ENCODE peak calls at places on chromosome 14, in four cellular contexts. T is GM12878, X is SK-N-SH, H is HepG2. B is an unnamed sample.

GRCh38 chr14:100573009-100573756 is 14.0 kb downstream of the BEGAIN start:
- DNase-seq in T (no peak), X (peak), H (no peak), B (no peak)

GRCh38 chr14:37142835-37143499 is 29.4 kb downstream of the SLC25A21 start:
- DNase-seq in T (no peak), X (no peak), H (peak), B (peak)

GRCh38 chr14:75025082-75025481 is 22.4 kb downstream of the EIF2B2 start:
- DNase-seq in T (no peak), X (no peak), H (no peak), B (no peak)

GRCh38 chr14:97381309-97381708 is 584.1 kb downstream of the VRK1 start:
- DNase-seq in T (no peak), X (no peak), H (no peak), B (no peak)

GRCh38 chr14:83470466-83470865 is 1936.8 kb upstream of the SEL1L start:
- DNase-seq in T (no peak), X (no peak), H (no peak), B (no peak)

GRCh38 chr14:67446371-67447032 is 34.5 kb upstream of the PLEK2 start:
- DNase-seq in T (no peak), X (no peak), H (no peak), B (no peak)

GRCh38 chr14:33556382-33557121 is 394.3 kb downstream of the EGLN3 start:
- DNase-seq in T (no peak), X (no peak), H (no peak), B (no peak)

GRCh38 chr14:74952697-74953484 is 2.5 kb downstream of the PGF start:
- DNase-seq in T (no peak), X (no peak), H (no peak), B (no peak)

DNA sequence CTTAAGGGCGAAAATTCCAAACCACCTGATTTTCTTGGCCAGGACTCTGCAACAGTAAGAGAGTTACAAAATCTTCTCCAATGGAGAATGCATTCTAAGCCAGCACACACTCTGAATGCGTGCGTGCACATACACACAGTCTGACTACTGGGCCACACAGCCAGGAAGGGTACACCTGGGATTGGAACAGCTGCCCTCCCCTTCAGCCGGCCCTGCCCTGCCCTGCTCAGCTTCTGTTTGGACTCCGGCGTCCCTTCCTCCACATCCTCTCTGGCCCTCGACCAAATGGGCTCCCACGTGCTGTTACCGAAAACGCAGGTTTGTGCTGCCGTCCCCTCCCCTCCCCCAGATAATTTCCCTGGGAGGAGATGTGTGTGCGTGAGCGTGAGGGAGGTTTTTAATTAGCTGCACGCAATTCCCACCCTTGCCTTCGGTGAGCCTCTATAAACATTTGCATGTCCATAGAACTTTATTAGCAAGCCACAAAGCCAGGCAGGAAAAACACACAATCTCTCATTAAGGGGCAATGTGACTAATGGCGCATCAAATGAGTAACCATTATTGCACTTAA is 43.0 kb downstream of the CCNK start:
- DNase-seq in T (no peak), X (no peak), H (no peak), B (no peak)
- TF ChIP-seq JUND in T (no peak), X (no peak), H (no peak), B (no peak)

DNA sequence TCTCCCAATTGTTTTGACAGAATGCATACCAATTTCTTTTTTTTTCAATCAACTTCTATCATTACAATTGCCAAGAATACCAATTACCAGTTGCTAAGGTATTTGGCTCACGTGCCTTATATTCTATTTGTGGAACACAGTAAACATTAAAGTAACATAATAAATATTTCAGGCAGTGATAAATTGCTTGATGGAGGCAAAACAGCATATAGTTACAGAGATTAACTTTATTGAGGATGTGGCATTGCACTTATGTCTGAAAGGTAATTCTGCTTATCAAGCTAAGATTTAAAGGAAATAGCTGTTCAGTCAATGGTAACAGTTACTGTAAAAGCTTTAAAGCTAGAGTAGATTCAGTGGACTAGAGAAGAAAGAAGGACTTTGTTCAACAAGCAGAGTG is 1107.8 kb downstream of the FSCB start:
- DNase-seq in T (no peak), X (no peak), H (no peak), B (no peak)
- TF ChIP-seq JUND in T (no peak), X (no peak), H (no peak), B (no peak)

GRCh38 chr14:64965356-64966000 is 6.7 kb downstream of the RAB15 start:
- DNase-seq in T (no peak), X (no peak), H (no peak), B (no peak)
- TF ChIP-seq JUND in T (no peak), X (no peak), H (no peak), B (no peak)

GRCh38 chr14:106844608-106845285 is 1318.4 kb downstream of the TMEM121 start:
- DNase-seq in T (no peak), X (peak), H (peak), B (peak)
- TF ChIP-seq JUND in T (no peak), X (no peak), H (no peak), B (no peak)

DNA sequence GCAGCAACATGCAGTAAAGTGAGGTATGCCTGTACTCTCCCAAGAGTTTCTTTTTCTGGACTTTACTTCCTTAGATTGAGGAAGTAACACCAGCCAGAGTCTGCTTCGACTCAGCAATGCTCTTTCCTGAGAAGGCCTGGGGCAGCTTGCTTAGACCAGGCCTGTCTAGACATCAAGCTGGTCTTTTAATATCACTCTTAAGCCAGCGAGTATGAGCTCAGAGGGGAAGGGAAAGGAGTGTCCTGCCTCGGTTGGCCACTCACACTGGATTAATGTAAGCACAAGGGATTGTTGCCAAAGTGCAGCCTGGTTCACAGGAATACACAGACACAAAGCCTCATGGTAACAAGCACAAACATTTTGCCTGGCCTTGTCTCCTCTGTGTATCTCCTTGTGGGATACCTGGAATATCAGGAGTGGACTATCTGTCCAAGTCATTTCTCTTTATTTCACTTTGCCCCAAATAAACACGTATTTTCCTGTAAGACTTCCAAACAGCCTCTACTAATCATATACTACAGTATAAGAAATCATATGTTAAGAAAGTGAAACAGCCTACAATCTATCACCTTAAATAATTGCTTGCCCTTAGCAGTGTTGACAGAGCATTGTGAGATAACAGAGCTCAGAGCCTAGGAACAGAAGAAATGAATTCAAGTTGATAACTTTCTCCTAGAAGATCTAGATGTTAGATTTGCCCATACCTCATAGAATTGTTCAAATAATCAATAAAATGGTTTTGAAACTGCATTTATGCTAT is 121.2 kb upstream of the DAAM1 start:
- DNase-seq in T (no peak), X (no peak), H (no peak), B (no peak)
- TF ChIP-seq JUND in T (no peak), X (no peak), H (no peak), B (no peak)

DNA sequence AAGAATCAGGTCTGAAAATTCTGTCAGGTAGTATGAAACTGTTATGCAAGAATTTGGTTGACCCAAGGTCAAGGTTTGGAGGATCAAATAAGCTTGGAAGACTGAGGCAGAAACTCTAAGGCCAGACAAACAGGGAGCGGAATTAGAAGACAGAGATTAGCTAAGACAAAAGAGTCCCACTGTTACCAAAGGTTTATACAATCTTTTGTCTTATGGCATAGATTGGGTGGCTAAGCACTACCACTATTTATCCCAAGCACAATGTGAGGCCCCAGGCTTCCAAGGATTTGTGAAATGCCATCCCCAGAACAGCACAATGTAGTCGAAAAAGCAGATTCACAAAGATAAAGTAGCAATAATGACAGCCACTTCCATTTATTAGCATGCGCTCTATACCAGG is 311.2 kb downstream of the SEC23A start:
- DNase-seq in T (no peak), X (no peak), H (no peak), B (no peak)
- TF ChIP-seq JUND in T (no peak), X (no peak), H (no peak), B (no peak)

GRCh38 chr14:91755560-91755959 is 23.7 kb upstream of the CATSPERB start:
- DNase-seq in T (no peak), X (no peak), H (peak), B (peak)
- TF ChIP-seq JUND in T (no peak), X (no peak), H (no peak), B (no peak)

DNA sequence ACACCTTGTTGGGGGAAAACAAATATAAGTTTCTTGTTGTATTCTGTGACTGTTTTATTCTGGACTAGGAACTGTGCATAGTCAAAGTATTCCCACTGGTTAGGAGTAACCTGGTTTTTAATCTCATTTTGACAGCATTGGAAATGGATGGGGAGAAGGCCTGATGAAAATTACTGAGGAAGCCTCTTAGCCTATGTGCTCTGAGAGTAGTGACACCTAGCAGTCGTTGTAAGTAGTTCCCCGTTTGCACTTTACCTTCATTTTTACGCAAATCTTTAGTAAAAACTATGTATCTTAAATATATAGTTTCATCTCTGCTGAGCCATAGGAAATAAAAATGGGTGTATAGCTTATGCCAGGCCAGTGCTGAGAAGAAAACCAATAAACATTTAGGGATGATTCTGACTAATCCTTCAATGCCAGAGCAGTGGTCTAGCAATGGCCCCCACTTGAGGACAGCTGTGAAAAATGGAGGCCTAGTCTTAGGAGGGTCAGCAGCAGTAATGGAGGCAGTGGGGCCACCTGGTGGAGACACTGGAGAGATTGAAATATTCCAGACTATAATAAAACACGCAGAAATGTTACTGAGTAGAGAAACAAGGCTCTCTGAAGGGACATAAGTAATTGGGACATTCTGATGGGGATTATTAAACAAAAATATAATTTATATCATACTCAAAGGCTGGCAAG is 133.2 kb upstream of the NOVA1 start:
- DNase-seq in T (no peak), X (peak), H (no peak), B (no peak)
- TF ChIP-seq JUND in T (no peak), X (no peak), H (no peak), B (no peak)

DNA sequence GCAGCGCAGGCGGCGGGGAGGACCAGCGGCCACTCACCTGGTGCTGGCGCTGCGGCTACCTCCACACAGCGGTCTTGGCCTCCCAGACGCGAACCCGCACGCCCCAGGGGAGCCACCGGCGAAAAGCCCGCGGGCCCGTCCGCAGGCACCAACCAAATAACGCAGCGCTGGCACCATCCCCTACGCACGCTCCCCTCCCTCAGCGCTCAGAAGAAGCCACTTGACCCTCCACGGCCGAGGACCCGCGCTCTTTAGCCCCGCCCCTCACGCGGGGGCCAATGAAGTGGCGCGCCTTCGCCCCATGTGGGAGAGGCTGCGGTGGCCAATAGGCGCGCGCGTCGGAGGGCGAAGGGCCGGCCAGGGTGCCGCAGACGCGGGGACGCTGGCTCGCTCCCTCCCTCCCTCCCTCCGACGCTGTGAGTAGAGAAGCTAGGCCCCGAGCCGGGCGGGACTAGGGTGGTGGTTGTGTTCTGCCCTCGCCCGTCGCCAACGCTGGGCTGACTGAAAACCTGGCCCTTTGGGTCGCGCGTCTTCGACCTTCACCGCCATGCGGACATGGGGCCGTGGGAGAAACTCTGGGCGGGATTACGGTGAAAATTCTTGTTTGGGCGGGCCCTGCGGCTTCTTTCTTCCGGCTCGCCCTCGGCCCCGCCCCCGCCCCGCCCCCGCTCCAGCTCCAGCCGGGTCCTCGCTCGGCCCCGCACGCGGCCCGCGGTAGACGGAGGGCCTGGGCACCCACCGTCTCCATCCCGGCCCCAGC is at the start of the genes DMAC2L and L2HGDH:
- DNase-seq in T (peak), X (peak), H (peak), B (peak)
- TF ChIP-seq JUND in T (no peak), X (no peak), H (no peak), B (no peak)

DNA sequence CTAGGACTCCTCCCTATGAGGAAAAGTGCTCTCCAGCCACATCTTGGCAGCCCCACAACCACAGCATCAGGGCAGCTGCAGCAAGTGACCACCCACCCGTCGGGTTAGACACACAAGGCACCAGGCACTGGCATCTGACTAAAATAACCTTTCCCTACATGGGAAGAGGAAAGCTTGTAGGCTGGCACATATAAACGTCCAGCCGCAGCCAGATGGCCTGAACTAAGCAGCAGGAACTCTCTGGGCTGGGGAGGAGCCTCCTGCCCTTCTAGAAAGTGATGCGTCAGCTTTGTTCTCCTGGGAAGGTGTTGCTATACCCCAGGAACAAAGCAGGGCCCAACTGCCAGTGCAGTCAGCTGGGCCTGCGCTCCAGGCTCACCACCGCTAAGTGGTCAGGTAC is 328.7 kb downstream of the DPF3 start:
- DNase-seq in T (no peak), X (no peak), H (no peak), B (no peak)
- TF ChIP-seq JUND in T (no peak), X (no peak), H (no peak), B (no peak)